ENCODE peak calls at places on chromosomes 2 and 18, in eight cellular contexts. D is foreskin keratinocyte; H is stimulated activated CD8-positive, alpha-beta memory T cell treated with anti-CD3 and anti-CD28 coated beads, Interleukin-4, amount 100 ng/mL, for 4 hours; T is activated CD4-positive, alpha-beta T cell treated with anti-CD3 and anti-CD28 coated beads for 36 hours; E is A549; F is heart right ventricle; Z is EL; N is NCI-H2107. I is an unnamed sample.

GRCh38 chr2:66691199-66691975 is 256.5 kb downstream of the MEIS1 start:
- DNase-seq in D (no peak), H (no peak), T (no peak), E (no peak), F (no peak), Z (no peak), N (no peak), I (no peak)

GRCh38 chr2:219531639-219532377 is 11.8 kb downstream of the CHPF start:
- DNase-seq in D (no peak), H (no peak), T (no peak), E (no peak), F (no peak), Z (no peak), N (no peak), I (no peak)

GRCh38 chr2:71880846-71881610 is 266.6 kb downstream of the CYP26B1 start:
- DNase-seq in D (no peak), H (no peak), T (no peak), E (peak), F (peak), Z (peak), N (no peak), I (peak)

GRCh38 chr2:169808211-169808610 is 9.5 kb downstream of the SSB start:
- DNase-seq in D (no peak), H (no peak), T (no peak), E (no peak), F (no peak), Z (peak), N (no peak), I (no peak)

GRCh38 chr2:19627359-19627758 is 268.9 kb upstream of the OSR1 start:
- DNase-seq in D (no peak), H (no peak), T (no peak), E (no peak), F (no peak), Z (no peak), N (no peak), I (no peak)

GRCh38 chr2:22056621-22057132 is 932.9 kb downstream of the TDRD15 start:
- DNase-seq in D (no peak), H (no peak), T (no peak), E (no peak), F (no peak), Z (no peak), N (no peak), I (no peak)

GRCh38 chr2:38146302-38146916 is 70.5 kb upstream of the CYP1B1 start:
- DNase-seq in D (peak), H (no peak), T (peak), E (peak), F (peak), Z (peak), N (no peak), I (peak)

GRCh38 chr2:184906709-184907108 is 308.4 kb downstream of the ZNF804A start:
- DNase-seq in D (no peak), H (no peak), T (no peak), E (no peak), F (no peak), Z (no peak), N (no peak), I (no peak)

GRCh38 chr2:85710687-85711577 is 16.8 kb downstream of the GNLY start:
- DNase-seq in D (no peak), H (no peak), T (no peak), E (no peak), F (peak), Z (no peak), N (no peak), I (no peak)

GRCh38 chr2:241445426-241445825 is 63.0 kb downstream of the STK25 start:
- DNase-seq in D (no peak), H (no peak), T (peak), E (no peak), F (no peak), Z (no peak), N (no peak), I (no peak)

GRCh38 chr18:31497711-31498449 is at the start of gene DSG2:
- DNase-seq in D (no peak), H (no peak), T (peak), E (peak), F (peak), Z (no peak), N (no peak), I (peak)

GRCh38 chr2:231696004-231696367 is 12.3 kb upstream of the PTMA start:
- DNase-seq in D (no peak), H (no peak), T (no peak), E (no peak), F (no peak), Z (peak), N (no peak), I (no peak)

GRCh38 chr2:236042087-236042486 is 126.1 kb downstream of the GBX2 start:
- DNase-seq in D (no peak), H (no peak), T (no peak), E (no peak), F (no peak), Z (no peak), N (no peak), I (no peak)

GRCh38 chr2:234071664-234072063 is 21.2 kb downstream of the SPP2 start:
- DNase-seq in D (no peak), H (no peak), T (peak), E (no peak), F (no peak), Z (no peak), N (no peak), I (no peak)

GRCh38 chr2:28821295-28821958 is 10.8 kb downstream of the SPDYA start:
- DNase-seq in D (peak), H (peak), T (peak), E (peak), F (no peak), Z (peak), N (peak), I (peak)

GRCh38 chr2:113175101-113175628 is 1.4 kb downstream of the PSD4 start:
- DNase-seq in D (no peak), H (no peak), T (peak), E (no peak), F (no peak), Z (no peak), N (no peak), I (no peak)